ENCODE peak calls at places on chromosomes 7 and 10, in eight cellular contexts. U is GM23338, D is GM23248, O is T-cell, K is progenitor cell of endocrine pancreas, P is fibroblast of lung, J is NCI-H748 treated with DMSO at 0.1 percent for 48 hours, C is T-helper 1 cell. T is an unnamed sample.

GRCh38 chr7:106865130-106866115 is at the start of gene PIK3CG:
- DNase-seq in K (no peak), P (no peak), J (no peak), U (no peak), C (no peak), D (no peak), O (peak), T (no peak)

GRCh38 chr10:103618575-103619423 is 125.3 kb downstream of the NEURL1 start:
- DNase-seq in J (no peak), U (no peak), P (peak), C (no peak), O (no peak), D (peak), K (no peak), T (peak)

GRCh38 chr7:70306173-70306572 is 707.9 kb downstream of the AUTS2 start:
- DNase-seq in C (no peak), U (peak), O (no peak), P (no peak), D (no peak), J (no peak), K (no peak), T (no peak)

GRCh38 chr7:14191686-14192098 is 202.2 kb upstream of the ETV1 start:
- DNase-seq in C (no peak), U (no peak), O (no peak), D (peak), J (no peak), K (no peak), P (peak), T (peak)

GRCh38 chr10:112374724-112375541 is 1.0 kb downstream of the ACSL5 start:
- DNase-seq in D (peak), O (no peak), J (no peak), P (no peak), K (no peak), C (no peak), U (no peak), T (no peak)

GRCh38 chr10:125928928-125929585 is 32.7 kb downstream of the FANK1 start:
- DNase-seq in U (no peak), J (no peak), C (no peak), O (no peak), K (no peak), P (no peak), D (no peak), T (no peak)

GRCh38 chr7:55545496-55545895 is 26.8 kb downstream of the VOPP1 start:
- DNase-seq in P (peak), C (no peak), U (no peak), J (no peak), K (no peak), D (peak), O (no peak), T (peak)

GRCh38 chr7:24936121-24936824 is 43.7 kb downstream of the OSBPL3 start:
- DNase-seq in U (no peak), D (peak), P (peak), J (no peak), O (no peak), K (no peak), C (no peak), T (peak)

GRCh38 chr7:140876519-140877248 is 48.0 kb downstream of the BRAF start:
- DNase-seq in P (peak), K (no peak), O (no peak), U (no peak), C (no peak), J (no peak), D (peak), T (peak)

GRCh38 chr7:117014673-117015133 is 61.4 kb downstream of the ST7 start:
- DNase-seq in D (peak), U (peak), K (no peak), C (no peak), P (peak), J (no peak), O (no peak), T (peak)

GRCh38 chr10:103802637-103803353 is 52.6 kb downstream of the SH3PXD2A start:
- DNase-seq in J (no peak), O (no peak), U (no peak), D (no peak), P (no peak), C (no peak), K (no peak), T (no peak)

T was measured in GM03348.